ENCODE peak calls at places on chromosomes 11 and 22, in seven cellular contexts. R, A, M, O, Q, B and U are unnamed samples.

GRCh38 chr22:35446365-35446764 is 46.4 kb downstream of the MCM5 start:
- DNase-seq in R (no peak), Q (peak; percentile 70), M (no peak), A (no peak), B (no peak), O (no peak), U (peak; percentile 65)

GRCh38 chr11:130439876-130440275 is 8.6 kb upstream of the ADAMTS15 start:
- DNase-seq in R (no peak), B (no peak), O (no peak), A (no peak), M (peak; percentile 5), Q (no peak), U (no peak)

GRCh38 chr11:75406338-75406777 is 7.0 kb downstream of the RPS3 start:
- DNase-seq in O (no peak), B (no peak), M (no peak), R (peak; percentile 37), Q (no peak), A (no peak), U (no peak)

GRCh38 chr11:45288395-45288794 is 2.3 kb upstream of the SYT13 start:
- DNase-seq in O (peak; percentile 70), A (no peak), R (no peak), M (no peak), Q (no peak), B (no peak), U (no peak)

GRCh38 chr11:117271208-117271607 is 19.9 kb upstream of the BACE1-AS start:
- DNase-seq in B (no peak), A (no peak), M (no peak), O (no peak), R (no peak), Q (no peak), U (no peak)

GRCh38 chr11:35143509-35144102 is 4.6 kb downstream of the CD44 start:
- DNase-seq in A (no peak), R (no peak), M (no peak), B (no peak), Q (no peak), O (no peak), U (no peak)

GRCh38 chr11:44382648-44383240 is 72.8 kb upstream of the ALX4 start:
- DNase-seq in M (no peak), R (no peak), A (no peak), O (no peak), B (no peak), Q (no peak), U (no peak)

GRCh38 chr11:96187779-96188624 is 155.0 kb downstream of the MAML2 start:
- DNase-seq in O (no peak), Q (peak; percentile 58), A (no peak), M (peak; percentile 39), B (peak; percentile 26), R (no peak), U (no peak)

GRCh38 chr22:19823191-19823590 is 31.5 kb downstream of the GNB1L start:
- DNase-seq in R (no peak), A (peak; percentile 8), M (no peak), Q (no peak), B (no peak), O (peak; percentile 55), U (no peak)

GRCh38 chr11:4184163-4184916 is 89.7 kb downstream of the RRM1 start:
- DNase-seq in A (no peak), Q (no peak), M (peak; percentile 54), R (no peak), O (no peak), B (no peak), U (peak; percentile 37)

GRCh38 chr22:47175761-47176359 is 413.4 kb downstream of the TBC1D22A start:
- DNase-seq in O (no peak), A (no peak), Q (no peak), M (peak; percentile 18), B (no peak), R (peak; percentile 67), U (peak; percentile 29)

GRCh38 chr11:95067828-95068244 is 1.1 kb downstream of the SRSF8 start:
- DNase-seq in B (no peak), Q (no peak), M (peak; percentile 33), A (no peak), O (no peak), R (peak; percentile 87), U (no peak)

GRCh38 chr11:35781342-35782171 is 119.0 kb downstream of the TRIM44 start:
- DNase-seq in A (peak; percentile 17), R (no peak), Q (peak; percentile 42), O (no peak), M (no peak), B (peak; percentile 9), U (no peak)

GRCh38 chr11:119518746-119519382 is 95.9 kb upstream of the THY1 start:
- DNase-seq in M (no peak), Q (peak; percentile 52), A (no peak), O (no peak), R (no peak), B (no peak), U (no peak)

GRCh38 chr11:111063711-111064110 is 181.8 kb upstream of the POU2AF2 start:
- DNase-seq in Q (peak; percentile 6), O (no peak), M (no peak), B (no peak), A (no peak), R (no peak), U (no peak)

GRCh38 chr11:26842458-26842841 is 120.6 kb upstream of the SLC5A12 start:
- DNase-seq in R (no peak), B (no peak), Q (no peak), M (no peak), O (no peak), A (no peak), U (no peak)

GRCh38 chr11:47905358-47906059 is 57.4 kb upstream of the NUP160 start:
- DNase-seq in A (no peak), M (no peak), R (no peak), Q (peak; percentile 27), O (no peak), B (no peak), U (no peak)

GRCh38 chr11:113677648-113678047 is 28.5 kb downstream of the TMPRSS5 start:
- DNase-seq in O (no peak), M (no peak), R (no peak), B (no peak), A (no peak), Q (no peak), U (no peak)

GRCh38 chr22:30636226-30637077 is 871 bp downstream of the SLC35E4 start:
- DNase-seq in O (no peak), A (no peak), Q (no peak), B (peak; percentile 15), R (peak; percentile 84), M (peak; percentile 36), U (peak; percentile 43)
- TF ChIP-seq CTCF in O (no peak), A (no peak), Q (no peak), B (no peak), R (no peak), M (no peak), U (no peak)

GRCh38 chr11:63917685-63918523 is 940 bp upstream of the RCOR2 start:
- DNase-seq in B (peak; percentile 80), M (peak; percentile 91), R (no peak), O (no peak), Q (no peak), A (peak; percentile 61), U (no peak)

GRCh38 chr11:63918576-63919171 is 1.7 kb upstream of the RCOR2 start:
- DNase-seq in R (no peak), A (no peak), B (no peak), M (no peak), Q (no peak), O (no peak), U (no peak)

GRCh38 chr11:63914896-63915681 is 1.9 kb downstream of the RCOR2 start:
- DNase-seq in R (no peak), O (no peak), B (no peak), Q (no peak), A (no peak), M (no peak), U (no peak)

GRCh38 chr11:63915961-63916836 is 765 bp downstream of the RCOR2 start:
- DNase-seq in A (peak; percentile 56), B (peak; percentile 59), Q (no peak), M (no peak), O (no peak), R (peak; percentile 83), U (no peak)

GRCh38 chr11:63916837-63917684 is at the start of gene RCOR2:
- DNase-seq in R (peak; percentile 90), Q (peak; percentile 74), B (peak; percentile 91), O (no peak), M (peak; percentile 87), A (peak; percentile 83), U (peak; percentile 89)
- H3K27ac ChIP-seq in R (no peak within 1 kb of the TSS), Q (peak within 1 kb of the TSS; percentile 72), B (peak within 1 kb of the TSS; percentile 83), O (peak within 1 kb of the TSS; percentile 81), M (peak within 1 kb of the TSS; percentile 93), A (peak within 1 kb of the TSS; percentile 13), U (no peak within 1 kb of the TSS)

DNA sequence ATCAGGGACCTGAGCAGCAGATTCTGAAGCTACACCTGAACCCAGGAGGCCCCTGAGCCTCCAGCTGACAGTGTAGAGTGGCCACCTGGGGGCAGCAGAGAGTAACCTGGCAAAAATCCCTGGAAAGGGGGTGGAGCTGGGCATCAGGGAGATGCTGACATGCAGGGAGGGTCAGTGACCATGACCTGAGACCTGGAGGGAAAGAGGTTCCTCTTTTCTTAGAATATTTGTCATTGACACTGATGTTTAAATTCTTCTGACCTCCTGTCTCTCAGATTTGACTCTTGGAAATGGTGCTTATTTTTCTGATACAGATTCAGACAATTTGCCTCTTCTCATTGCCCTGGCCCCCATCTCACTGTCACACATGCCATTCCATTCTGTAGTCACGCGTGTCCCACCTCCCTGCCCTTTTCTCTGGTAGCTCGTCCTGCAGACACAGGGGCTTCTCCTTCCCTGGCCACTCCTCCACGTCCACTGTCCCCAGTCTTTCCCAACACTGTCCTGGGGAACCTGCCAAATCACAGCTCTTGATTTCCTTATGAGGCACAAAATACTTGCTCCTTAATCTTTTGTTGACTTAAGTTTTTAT is 117.2 kb upstream of the IGLL5 start:
- DNase-seq in B (peak; percentile 30), A (peak; percentile 60), R (no peak), O (peak; percentile 87), Q (peak; percentile 26), M (no peak), U (no peak)
- TF ChIP-seq CTCF in B (peak; percentile 57), A (peak; percentile 53), R (peak; percentile 41), O (no peak), Q (peak; percentile 59), M (peak; percentile 43), U (peak; percentile 50)

GRCh38 chr11:60396382-60396781 is at the start of gene MS4A14:
- DNase-seq in A (no peak), B (no peak), Q (no peak), O (no peak), R (no peak), M (no peak), U (no peak)
- H3K27ac ChIP-seq in A (no peak within 1 kb of the TSS), B (no peak within 1 kb of the TSS), Q (no peak within 1 kb of the TSS), O (no peak within 1 kb of the TSS), R (no peak within 1 kb of the TSS), M (no peak within 1 kb of the TSS), U (peak within 1 kb of the TSS; percentile 38)